ENCODE peak calls at places on chromosomes 16 and 17, in four cellular contexts. A is HepG2, Z is HCT116, D is K562. N is an unnamed sample.

GRCh38 chr17:42202696-42203095 is 8.4 kb upstream of the GHDC start:
- DNase-seq in A (no peak), Z (no peak), D (no peak), N (no peak)

GRCh38 chr17:58728831-58729230 is 26.8 kb upstream of the PPM1E start:
- DNase-seq in A (no peak), Z (no peak), D (no peak), N (no peak)

GRCh38 chr17:5118219-5118618 is 2.4 kb downstream of the USP6 start:
- DNase-seq in A (no peak), Z (no peak), D (no peak), N (no peak)

GRCh38 chr17:66625321-66625767 is 209.6 kb upstream of the CACNG5 start:
- DNase-seq in A (peak; percentile 41), Z (peak; percentile 42), D (peak; percentile 23), N (no peak)

GRCh38 chr16:1397779-1398178 is 16.7 kb downstream of the UNKL start:
- DNase-seq in A (no peak), Z (no peak), D (no peak), N (no peak)

GRCh38 chr16:56163938-56164337 is 27.4 kb upstream of the GNAO1 start:
- DNase-seq in A (no peak), Z (no peak), D (no peak), N (no peak)

GRCh38 chr16:3431779-3432219 is 11.5 kb downstream of the ZNF597 start:
- DNase-seq in A (no peak), Z (no peak), D (peak; percentile 62), N (no peak)

GRCh38 chr16:67988675-67989074 is 8.4 kb upstream of the DPEP3 start:
- DNase-seq in A (no peak), Z (no peak), D (no peak), N (no peak)

GRCh38 chr16:12341966-12342365 is 365.4 kb downstream of the SNX29 start:
- DNase-seq in A (no peak), Z (no peak), D (no peak), N (no peak)

GRCh38 chr17:70313450-70313849 is 144.1 kb downstream of the KCNJ2 start:
- DNase-seq in A (no peak), Z (no peak), D (no peak), N (no peak)

GRCh38 chr17:82400830-82401229 is 17.3 kb upstream of the HEXD start:
- DNase-seq in A (no peak), Z (no peak), D (no peak), N (no peak)

GRCh38 chr16:13554643-13555042 is 365.3 kb upstream of the ERCC4 start:
- DNase-seq in A (no peak), Z (no peak), D (no peak), N (no peak)

GRCh38 chr16:6247771-6248170 is 1084.9 kb upstream of the RBFOX1 start:
- DNase-seq in A (no peak), Z (no peak), D (no peak), N (no peak)

GRCh38 chr17:76131692-76132573 is 9.1 kb downstream of the FOXJ1 start:
- DNase-seq in A (peak; percentile 71), Z (no peak), D (no peak), N (no peak)

GRCh38 chr17:78664476-78665384 is 87.5 kb upstream of the DNAH17 start:
- DNase-seq in A (peak; percentile 71), Z (no peak), D (no peak), N (no peak)

GRCh38 chr16:11737678-11738077 is 5.0 kb downstream of the TXNDC11 start:
- DNase-seq in A (no peak), Z (no peak), D (no peak), N (no peak)

GRCh38 chr16:85608515-85608885 is 4.6 kb upstream of the GSE1 start:
- DNase-seq in A (no peak), Z (no peak), D (no peak), N (no peak)

GRCh38 chr16:49651980-49652379 is 203.9 kb downstream of the ZNF423 start:
- DNase-seq in A (no peak), Z (no peak), D (no peak), N (no peak)

GRCh38 chr17:1227917-1228751 is 42.1 kb upstream of the BHLHA9 start:
- DNase-seq in A (no peak), Z (no peak), D (no peak), N (no peak)

GRCh38 chr17:45355087-45355486 is 38.3 kb upstream of the MAP3K14 start:
- DNase-seq in A (no peak), Z (no peak), D (no peak), N (no peak)

GRCh38 chr17:9473716-9474115 is 101.9 kb downstream of the STX8 start:
- DNase-seq in A (peak; percentile 18), Z (no peak), D (no peak), N (no peak)

GRCh38 chr16:8721693-8722348 is 47.4 kb downstream of the ABAT start:
- DNase-seq in A (no peak), Z (no peak), D (no peak), N (no peak)

GRCh38 chr16:15521758-15522509 is 87.5 kb downstream of the BMERB1 start:
- DNase-seq in A (no peak), Z (no peak), D (peak; percentile 93), N (no peak)

GRCh38 chr16:57539072-57539796 is 2.9 kb upstream of the CCDC102A start:
- DNase-seq in A (no peak), Z (no peak), D (no peak), N (no peak)

GRCh38 chr17:17142556-17142955 is 63.6 kb downstream of the PLD6 start:
- DNase-seq in A (no peak), Z (no peak), D (no peak), N (no peak)

GRCh38 chr17:50663812-50664374 is 29.2 kb downstream of the ABCC3 start:
- DNase-seq in A (peak; percentile 61), Z (no peak), D (no peak), N (no peak)

GRCh38 chr17:78498848-78499247 is 78.3 kb downstream of the DNAH17 start:
- DNase-seq in A (no peak), Z (no peak), D (no peak), N (no peak)

GRCh38 chr16:79723583-79724168 is 123.1 kb upstream of the MAF start:
- DNase-seq in A (no peak), Z (no peak), D (no peak), N (no peak)

GRCh38 chr16:26186221-26186620 is 494.5 kb downstream of the HS3ST4 start:
- DNase-seq in A (no peak), Z (no peak), D (no peak), N (no peak)

GRCh38 chr16:1413684-1414531 is 596 bp downstream of the UNKL start:
- DNase-seq in A (no peak), Z (peak; percentile 52), D (peak; percentile 80), N (no peak)

GRCh38 chr16:15993946-15994665 is 44.7 kb downstream of the ABCC1 start:
- DNase-seq in A (no peak), Z (no peak), D (no peak), N (no peak)

GRCh38 chr17:67211742-67212141 is 33.3 kb downstream of the HELZ start:
- DNase-seq in A (peak; percentile 9), Z (no peak), D (no peak), N (no peak)

GRCh38 chr16:9176547-9177418 is 85.3 kb downstream of the HAPSTR1 start:
- DNase-seq in A (peak; percentile 55), Z (no peak), D (no peak), N (no peak)

GRCh38 chr16:2243781-2244180 is 7.5 kb downstream of the DNASE1L2 start:
- DNase-seq in A (no peak), Z (no peak), D (no peak), N (no peak)

GRCh38 chr17:68302666-68303065 is 11.4 kb downstream of the ARSG start:
- DNase-seq in A (no peak), Z (no peak), D (no peak), N (no peak)

GRCh38 chr17:80970044-80970761 is 21.4 kb upstream of the CHMP6 start:
- DNase-seq in A (no peak), Z (no peak), D (peak; percentile 52), N (peak; percentile 5)

GRCh38 chr17:42517516-42517915 is 18.5 kb upstream of the NAGLU start:
- DNase-seq in A (peak; percentile 80), Z (peak; percentile 56), D (peak; percentile 85), N (no peak)

GRCh38 chr17:15914400-15915165 is 30.3 kb upstream of the ADORA2B start:
- DNase-seq in A (no peak), Z (no peak), D (no peak), N (no peak)

GRCh38 chr17:63918305-63918704 is 334 bp downstream of the GH1 start:
- DNase-seq in A (no peak), Z (no peak), D (no peak), N (no peak)

DNA sequence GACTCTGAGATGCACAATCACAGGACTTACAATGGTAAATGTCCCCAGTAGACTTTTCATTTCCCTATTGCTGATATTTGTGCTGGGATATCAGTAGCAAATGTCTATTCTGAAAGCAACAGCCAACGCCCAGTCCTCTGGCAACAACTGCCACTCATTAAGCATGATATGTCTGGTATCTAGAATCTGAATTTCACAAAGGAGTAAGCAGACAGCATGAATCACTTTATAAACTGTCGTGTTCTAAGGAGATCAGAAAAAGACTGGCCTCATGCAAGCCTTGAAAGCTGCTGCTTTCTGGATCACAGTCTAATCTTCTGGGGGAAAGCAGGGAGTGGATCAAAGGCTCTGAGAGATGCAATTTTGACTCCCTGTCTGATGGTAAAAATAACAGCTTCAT is 153.1 kb upstream of the NOG start:
- DNase-seq in A (no peak), Z (no peak), D (no peak), N (no peak)
- TF ChIP-seq TCF7L2 in A (no peak), Z (no peak), D (no peak), N (no peak)

GRCh38 chr17:65456368-65457151 is 104.9 kb downstream of the AXIN2 start:
- DNase-seq in A (no peak), Z (no peak), D (no peak), N (no peak)

GRCh38 chr17:65457635-65458257 is 103.7 kb downstream of the AXIN2 start:
- DNase-seq in A (no peak), Z (no peak), D (no peak), N (no peak)

GRCh38 chr17:65455154-65455971 is 106.1 kb downstream of the AXIN2 start:
- DNase-seq in A (no peak), Z (no peak), D (no peak), N (no peak)

GRCh38 chr17:65457183-65457582 is 104.3 kb downstream of the AXIN2 start:
- DNase-seq in A (no peak), Z (no peak), D (no peak), N (no peak)

GRCh38 chr17:65455972-65456343 is 105.5 kb downstream of the AXIN2 start:
- DNase-seq in A (peak; percentile 45), Z (no peak), D (no peak), N (peak; percentile 2)
- TF ChIP-seq TCF7L2 in A (no peak), Z (no peak), D (no peak), N (no peak)

GRCh38 chr17:7650509-7651096 is at the start of gene ATP1B2:
- DNase-seq in A (peak; percentile 67), Z (no peak), D (peak; percentile 97), N (no peak)
- TF ChIP-seq TCF7L2 in A (no peak), Z (no peak), D (no peak), N (no peak)

GRCh38 chr16:66605177-66605999 is 884 bp downstream of the CMTM3 start:
- DNase-seq in A (peak; percentile 30), Z (no peak), D (peak; percentile 77), N (no peak)
- TF ChIP-seq TCF7L2 in A (no peak), Z (no peak), D (no peak), N (no peak)

N was measured in Panc1.